ENCODE peak calls at places on chromosome 17, in eight cellular contexts. O is IMR-90, M is kidney, W is endothelial cell of umbilical vein, A is GM23248, D is tibial artery, G is hepatocyte, Y is lung. R is an unnamed sample.
A peak's percentile ranks its signal among the peaks of the same experiment; 100 is the strongest.

GRCh38 chr17:79713391-79713790 is 17.4 kb upstream of the ENPP7 start:
- DNase-seq in O (no peak), M (no peak), W (no peak), A (no peak), D (no peak), G (no peak), Y (no peak), R (no peak)

GRCh38 chr17:82862758-82863645 is 23.2 kb upstream of the ZNF750 start:
- DNase-seq in O (no peak), M (peak; percentile 79), W (no peak), A (no peak), D (no peak), G (no peak), Y (no peak), R (no peak)

GRCh38 chr17:32267690-32268205 is 2.1 kb downstream of the RHBDL3 start:
- DNase-seq in O (no peak), M (peak; percentile 34), W (no peak), A (no peak), D (no peak), G (no peak), Y (no peak), R (no peak)

GRCh38 chr17:43846221-43846712 is 709 bp upstream of the CD300LG start:
- DNase-seq in O (peak; percentile 58), M (peak; percentile 92), W (peak; percentile 74), A (peak; percentile 84), D (peak; percentile 84), G (peak; percentile 88), Y (peak; percentile 86), R (peak; percentile 60)

GRCh38 chr17:55625516-55625915 is 97.1 kb downstream of the TMEM100 start:
- DNase-seq in O (no peak), M (no peak), W (no peak), A (no peak), D (no peak), G (no peak), Y (no peak), R (no peak)

GRCh38 chr17:79803421-79803996 is 6.6 kb upstream of the CBX8 start:
- DNase-seq in O (no peak), M (no peak), W (no peak), A (no peak), D (no peak), G (no peak), Y (no peak), R (no peak)

GRCh38 chr17:15409721-15410247 is 57.6 kb downstream of the CDRT4 start:
- DNase-seq in O (peak; percentile 98), M (no peak), W (no peak), A (peak; percentile 98), D (peak; percentile 67), G (no peak), Y (no peak), R (no peak)

GRCh38 chr17:57245786-57246185 is 10.5 kb upstream of the MSI2 start:
- DNase-seq in O (no peak), M (no peak), W (no peak), A (no peak), D (no peak), G (no peak), Y (no peak), R (no peak)

GRCh38 chr17:50687200-50688066 is 20.3 kb downstream of the ANKRD40 start:
- DNase-seq in O (no peak), M (peak; percentile 66), W (no peak), A (peak; percentile 55), D (no peak), G (peak; percentile 54), Y (no peak), R (no peak)

GRCh38 chr17:16911141-16911937 is 60.6 kb downstream of the TNFRSF13B start:
- DNase-seq in O (no peak), M (peak; percentile 43), W (peak; percentile 61), A (no peak), D (peak; percentile 11), G (no peak), Y (no peak), R (no peak)

GRCh38 chr17:1107777-1108559 is 71.8 kb downstream of the ABR start:
- DNase-seq in O (no peak), M (no peak), W (no peak), A (peak; percentile 34), D (no peak), G (no peak), Y (no peak), R (no peak)

GRCh38 chr17:50147841-50148225 is 2.6 kb downstream of the PPP1R9B start:
- DNase-seq in O (no peak), M (no peak), W (no peak), A (peak; percentile 66), D (no peak), G (peak; percentile 69), Y (no peak), R (no peak)

GRCh38 chr17:21208352-21208751 is 5.6 kb downstream of the TMEM11 start:
- DNase-seq in O (no peak), M (no peak), W (no peak), A (no peak), D (no peak), G (no peak), Y (no peak), R (no peak)
- H3K4me3 ChIP-seq in O (no peak overlapping the region), M (no peak overlapping the region), W (no peak overlapping the region), A (no peak overlapping the region), D (no peak overlapping the region), G (no peak overlapping the region), Y (no peak overlapping the region), R (no peak overlapping the region)

GRCh38 chr17:77881545-77881944 is 77.0 kb upstream of the TNRC6C start:
- DNase-seq in O (peak; percentile 28), M (peak; percentile 95), W (no peak), A (peak; percentile 78), D (peak; percentile 87), G (peak; percentile 46), Y (peak; percentile 82), R (peak; percentile 85)
- H3K4me1 ChIP-seq in O (no peaks in the 10 kb centered on the region), M (no peaks in the 10 kb centered on the region), W (no peaks in the 10 kb centered on the region), A (peaks cover 10% of the 10 kb centered on the region), D (peaks cover 24% of the 10 kb centered on the region), G (peaks cover 3% of the 10 kb centered on the region), Y (peaks cover 10% of the 10 kb centered on the region), R (peaks cover 30% of the 10 kb centered on the region)

DNA sequence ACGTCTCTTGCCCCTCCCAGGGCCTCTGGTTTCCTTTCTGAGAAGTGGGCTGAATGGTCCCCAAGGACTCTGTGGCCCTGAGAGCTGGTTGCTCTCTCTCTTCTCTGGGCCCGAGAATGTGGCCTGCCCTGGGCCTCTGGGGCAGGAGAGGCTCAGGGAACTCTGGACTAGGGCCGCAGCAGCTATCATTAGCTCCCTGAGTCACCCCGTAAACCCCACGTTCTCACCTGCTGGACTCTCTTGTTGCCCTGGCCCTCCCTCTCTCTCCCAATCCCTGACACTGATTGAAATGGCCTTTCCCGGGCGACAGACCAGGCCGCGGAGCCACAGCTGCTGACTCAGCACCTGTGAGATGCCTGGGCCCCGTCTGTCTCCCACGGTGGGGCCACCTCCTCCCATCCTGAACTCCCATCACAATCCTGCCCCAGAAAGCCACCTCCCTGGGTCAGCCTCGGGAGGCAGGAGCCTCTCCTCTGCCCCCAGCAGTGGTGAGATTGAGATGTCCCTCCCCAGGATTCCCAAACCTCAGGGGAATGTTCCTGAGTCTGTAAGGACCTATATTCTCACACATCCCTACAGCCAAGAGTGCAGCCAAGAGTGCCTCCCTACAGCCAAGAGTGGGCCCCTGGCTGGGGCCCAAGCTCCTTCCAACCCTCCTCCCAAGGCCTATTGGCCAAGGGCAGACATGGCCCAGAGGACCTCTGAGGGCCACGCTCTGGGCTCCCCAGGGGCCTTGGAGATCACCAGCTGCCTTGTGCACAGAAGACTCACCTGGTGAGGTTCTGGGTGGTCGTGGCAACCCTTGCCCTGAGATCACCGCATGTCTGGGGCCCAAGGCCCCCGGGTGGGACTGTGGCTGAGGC is 476 bp downstream of the TRPV3 start:
- DNase-seq in O (no peak), M (no peak), W (no peak), A (no peak), D (no peak), G (peak; percentile 45), Y (no peak), R (no peak)
- H3K4me3 ChIP-seq in O (no peak overlapping the region), M (no peak overlapping the region), W (no peak overlapping the region), A (no peak overlapping the region), D (no peak overlapping the region), G (no peak overlapping the region), Y (no peak overlapping the region), R (no peak overlapping the region)

GRCh38 chr17:76130473-76130872 is 10.6 kb downstream of the FOXJ1 start:
- DNase-seq in O (no peak), M (no peak), W (no peak), A (no peak), D (no peak), G (no peak), Y (no peak), R (no peak)

GRCh38 chr17:76134911-76135809 is 5.9 kb downstream of the FOXJ1 start:
- DNase-seq in O (no peak), M (no peak), W (no peak), A (no peak), D (no peak), G (no peak), Y (no peak), R (no peak)

GRCh38 chr17:76131061-76131691 is 9.9 kb downstream of the FOXJ1 start:
- DNase-seq in O (no peak), M (no peak), W (no peak), A (no peak), D (no peak), G (no peak), Y (no peak), R (no peak)

GRCh38 chr17:76131692-76132573 is 9.1 kb downstream of the FOXJ1 start:
- DNase-seq in O (no peak), M (no peak), W (no peak), A (no peak), D (no peak), G (no peak), Y (no peak), R (no peak)

GRCh38 chr17:76132574-76133338 is 8.3 kb downstream of the FOXJ1 start:
- DNase-seq in O (no peak), M (peak; percentile 92), W (no peak), A (no peak), D (no peak), G (peak; percentile 84), Y (peak; percentile 77), R (no peak)
- H3K4me1 ChIP-seq in O (no peaks in the 10 kb centered on the region), M (no peaks in the 10 kb centered on the region), W (no peaks in the 10 kb centered on the region), A (no peaks in the 10 kb centered on the region), D (peaks cover 9% of the 10 kb centered on the region), G (peaks cover 20% of the 10 kb centered on the region), Y (no peaks in the 10 kb centered on the region), R (peaks cover 11% of the 10 kb centered on the region)

GRCh38 chr17:27631897-27632725 is 1.1 kb downstream of the LGALS9 start:
- DNase-seq in O (no peak), M (peak; percentile 67), W (no peak), A (no peak), D (no peak), G (no peak), Y (no peak), R (no peak)
- H3K4me3 ChIP-seq in O (no peak overlapping the region), M (no peak overlapping the region), W (peak overlapping the region; percentile 8), A (no peak overlapping the region), D (peak overlapping the region; percentile 38), G (no peak overlapping the region), Y (peak overlapping the region; percentile 33), R (no peak overlapping the region)

GRCh38 chr17:38705803-38706624 is 941 bp downstream of the MLLT6 start:
- DNase-seq in O (no peak), M (peak; percentile 86), W (peak; percentile 27), A (peak; percentile 59), D (peak; percentile 73), G (peak; percentile 50), Y (no peak), R (peak; percentile 44)
- H3K4me1 ChIP-seq in O (peaks cover 17% of the 10 kb centered on the region), M (peaks cover 9% of the 10 kb centered on the region), W (peaks cover 40% of the 10 kb centered on the region), A (peaks cover 15% of the 10 kb centered on the region), D (peaks cover 42% of the 10 kb centered on the region), G (peaks cover 21% of the 10 kb centered on the region), Y (peaks cover 10% of the 10 kb centered on the region), R (no peaks in the 10 kb centered on the region)

R was measured in A673.